ENCODE peak calls at places on chromosomes 5 and 9, in seven cellular contexts. K is HCT116; J is SK-N-SH; B is fibroblast of lung; V is transverse colon; U is coronary artery; Z is CD8-positive, alpha-beta T cell. W is an unnamed sample.

GRCh38 chr5:22678886-22679285 is 174.3 kb downstream of the CDH12 start:
- DNase-seq in J (no peak), B (no peak), U (no peak), V (no peak), Z (no peak), K (no peak), W (no peak)

GRCh38 chr9:133375116-133375723 is 640 bp downstream of the SURF4 start:
- DNase-seq in V (peak; percentile 57), U (no peak), B (peak; percentile 44), J (peak; percentile 82), Z (no peak), K (no peak), W (no peak)

GRCh38 chr9:127578952-127579853 is 32.9 kb upstream of the STXBP1 start:
- DNase-seq in J (peak; percentile 51), U (peak; percentile 96), V (peak; percentile 88), Z (peak; percentile 76), B (peak; percentile 96), K (peak; percentile 91), W (no peak)

GRCh38 chr5:138969323-138970013 is 94.3 kb upstream of the LRRTM2 start:
- DNase-seq in J (peak; percentile 54), B (no peak), Z (no peak), K (no peak), U (peak; percentile 49), V (no peak), W (no peak)

GRCh38 chr9:91101598-91102168 is 260.0 kb downstream of the AUH start:
- DNase-seq in Z (peak; percentile 66), B (no peak), U (no peak), J (no peak), K (no peak), V (peak; percentile 73), W (no peak)

GRCh38 chr5:132668706-132669454 is 4.9 kb upstream of the IL4 start:
- DNase-seq in Z (no peak), B (no peak), J (no peak), K (no peak), V (no peak), U (peak; percentile 40), W (no peak)

GRCh38 chr5:4576161-4576748 is 563.9 kb upstream of the ADAMTS16 start:
- DNase-seq in J (no peak), K (no peak), V (no peak), Z (no peak), U (no peak), B (no peak), W (no peak)

GRCh38 chr5:179797741-179798140 is 4.0 kb downstream of the LTC4S start:
- DNase-seq in B (no peak), V (no peak), Z (no peak), K (no peak), U (no peak), J (no peak), W (no peak)

GRCh38 chr9:138023394-138024124 is 146.0 kb downstream of the CACNA1B start:
- DNase-seq in V (no peak), K (no peak), B (no peak), Z (no peak), J (no peak), U (no peak), W (no peak)

GRCh38 chr9:74277532-74277931 is 219.6 kb upstream of the RORB start:
- DNase-seq in B (no peak), K (no peak), Z (no peak), J (no peak), U (no peak), V (no peak), W (no peak)

GRCh38 chr5:68087866-68088265 is 127.7 kb upstream of the PIK3R1 start:
- DNase-seq in K (no peak), U (no peak), J (no peak), B (no peak), V (no peak), Z (no peak), W (no peak)

GRCh38 chr9:137672907-137673791 is 54.3 kb downstream of the EHMT1 start:
- DNase-seq in K (peak; percentile 36), V (no peak), B (peak; percentile 85), U (no peak), Z (peak; percentile 21), J (peak; percentile 85), W (peak; percentile 20)

GRCh38 chr9:71279188-71279739 is 157.8 kb upstream of the TRPM3 start:
- DNase-seq in V (no peak), B (no peak), U (no peak), K (no peak), Z (no peak), J (no peak), W (no peak)

GRCh38 chr9:137411670-137412380 is 11.1 kb downstream of the EXD3 start:
- DNase-seq in U (no peak), K (peak; percentile 75), B (peak; percentile 85), V (peak; percentile 73), Z (no peak), J (no peak), W (peak; percentile 44)

GRCh38 chr9:123338710-123339665 is 17.0 kb upstream of the CRB2 start:
- DNase-seq in V (peak; percentile 68), K (no peak), J (no peak), Z (peak; percentile 26), B (no peak), U (no peak), W (no peak)

GRCh38 chr5:90645024-90645610 is 86.5 kb downstream of the ADGRV1 start:
- DNase-seq in J (no peak), Z (no peak), B (no peak), V (no peak), K (peak; percentile 56), U (no peak), W (no peak)

GRCh38 chr9:76634356-76635054 is 129.7 kb upstream of the PCA3 start:
- DNase-seq in B (peak; percentile 79), V (no peak), Z (no peak), J (no peak), U (no peak), K (peak; percentile 1), W (peak; percentile 20)

GRCh38 chr9:131264231-131264630 is 12.1 kb downstream of the FAM78A start:
- DNase-seq in K (no peak), Z (no peak), U (no peak), J (peak; percentile 74), V (no peak), B (no peak), W (no peak)
- TF ChIP-seq CTCF in K (no peak), Z (peak; percentile 20), U (no peak), J (no peak), V (no peak), B (no peak), W (no peak)

GRCh38 chr5:78542321-78542840 is 106.2 kb downstream of the LHFPL2 start:
- DNase-seq in J (no peak), K (no peak), B (no peak), U (no peak), Z (no peak), V (no peak), W (no peak)
- H3K4me3 ChIP-seq in J (no peak overlapping the region), K (no peak overlapping the region), B (no peak overlapping the region), U (no peak overlapping the region), Z (no peak overlapping the region), V (no peak overlapping the region), W (no peak overlapping the region)

GRCh38 chr5:97044057-97044456 is 98.4 kb downstream of the LIX1 start:
- DNase-seq in K (peak; percentile 4), B (peak; percentile 9), V (peak; percentile 52), U (no peak), J (no peak), Z (no peak), W (no peak)
- TF ChIP-seq CTCF in K (peak; percentile 57), B (peak; percentile 9), V (peak; percentile 15), U (no peak), J (peak; percentile 42), Z (no peak), W (peak; percentile 85)

GRCh38 chr9:5596173-5596572 is 32.7 kb upstream of the RIC1 start:
- DNase-seq in B (no peak), V (no peak), Z (no peak), U (no peak), J (no peak), K (no peak), W (no peak)
- H3K4me3 ChIP-seq in B (no peak overlapping the region), V (no peak overlapping the region), Z (no peak overlapping the region), U (no peak overlapping the region), J (no peak overlapping the region), K (no peak overlapping the region), W (no peak overlapping the region)

GRCh38 chr5:32710859-32711692 is at the start of gene NPR3:
- DNase-seq in B (peak; percentile 62), V (peak; percentile 8), K (no peak), U (no peak), Z (no peak), J (peak; percentile 27), W (no peak)

GRCh38 chr5:32711693-32712462 is 757 bp downstream of the NPR3 start:
- DNase-seq in J (peak; percentile 27), K (no peak), Z (no peak), V (no peak), B (peak; percentile 47), U (no peak), W (no peak)

GRCh38 chr5:32714836-32715235 is 3.7 kb downstream of the NPR3 start:
- DNase-seq in U (no peak), J (no peak), V (no peak), K (no peak), B (peak; percentile 51), Z (no peak), W (no peak)

GRCh38 chr5:32712463-32713395 is 1.6 kb downstream of the NPR3 start:
- DNase-seq in B (peak; percentile 34), K (no peak), Z (no peak), U (no peak), V (no peak), J (peak; percentile 13), W (no peak)

DNA sequence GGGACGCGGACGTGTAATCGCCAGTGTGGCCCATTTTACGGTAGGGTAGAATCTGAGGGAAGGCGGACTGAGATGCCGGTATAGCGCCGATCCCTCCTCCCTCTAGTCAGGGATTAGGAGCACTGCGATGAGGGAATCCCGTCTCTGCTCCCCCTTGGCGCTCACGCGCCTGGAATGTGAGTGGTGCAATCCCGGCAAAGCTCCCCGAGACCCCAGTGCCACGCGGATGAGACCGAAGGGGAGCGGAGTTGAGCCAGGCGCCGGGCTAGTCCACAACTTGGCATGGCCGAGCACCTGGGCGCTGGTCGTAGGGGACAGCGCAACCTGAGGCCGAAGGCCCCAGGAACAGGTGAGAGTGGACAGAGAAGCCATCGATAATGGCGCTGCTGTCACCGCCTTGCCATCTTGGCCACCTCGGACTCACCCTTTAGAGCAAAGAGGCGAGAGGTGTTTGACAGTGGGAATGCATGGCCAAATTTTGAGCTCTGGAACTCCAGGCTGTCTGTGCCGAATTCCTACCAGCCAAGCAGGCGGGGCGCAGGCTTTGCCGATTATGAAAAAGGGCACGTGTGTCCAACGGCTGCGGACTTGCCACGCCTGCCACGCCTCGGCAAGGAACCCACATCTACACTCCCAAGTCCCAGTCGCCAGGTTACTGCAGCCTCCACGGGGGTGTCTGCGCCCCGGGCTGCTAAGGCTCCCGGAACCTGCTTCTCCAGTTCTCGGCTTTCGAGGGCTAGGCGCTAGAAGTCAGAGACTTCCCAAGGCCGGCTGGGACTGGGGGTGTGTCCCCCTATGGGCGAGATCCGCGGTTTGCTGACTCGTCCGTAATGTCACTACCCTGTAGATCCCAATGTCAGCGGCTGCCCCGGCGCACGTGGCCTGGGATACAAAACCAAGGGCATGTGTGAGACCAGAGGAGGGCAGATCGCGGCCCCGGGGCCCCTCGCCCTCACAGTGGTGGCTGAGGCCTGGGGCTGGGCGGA is 2.6 kb downstream of the NPR3 start:
- DNase-seq in J (peak; percentile 26), K (no peak), U (no peak), V (peak; percentile 21), B (peak; percentile 53), Z (no peak), W (no peak)
- TF ChIP-seq CTCF in J (no peak), K (no peak), U (no peak), V (no peak), B (no peak), Z (no peak), W (no peak)